ENCODE peak calls at places on chromosome 7, in six cellular contexts. One of them, this sample, is unnamed.

GRCh38 chr7:112202819-112203218 is 3.4 kb downstream of the DOCK4 start:
- DNase-seq in testis: peak
- DNase-seq in adrenal gland: peak
- DNase-seq in H54: no peak
- DNase-seq in IMR-90: no peak
- DNase-seq in esophagus squamous epithelium: no peak
- DNase-seq in this sample: peak

GRCh38 chr7:40815512-40815911 is 680.7 kb downstream of the SUGCT start:
- DNase-seq in H54: no peak
- DNase-seq in IMR-90: peak
- DNase-seq in testis: no peak
- DNase-seq in adrenal gland: no peak
- DNase-seq in esophagus squamous epithelium: no peak
- DNase-seq in this sample: no peak

GRCh38 chr7:155398944-155399343 is 59.0 kb upstream of the EN2 start:
- DNase-seq in IMR-90: no peak
- DNase-seq in esophagus squamous epithelium: no peak
- DNase-seq in testis: peak
- DNase-seq in adrenal gland: no peak
- DNase-seq in H54: no peak
- DNase-seq in this sample: peak

GRCh38 chr7:18844735-18845134 is 272.7 kb downstream of the TWIST1 start:
- DNase-seq in H54: no peak
- DNase-seq in IMR-90: no peak
- DNase-seq in testis: no peak
- DNase-seq in adrenal gland: no peak
- DNase-seq in esophagus squamous epithelium: no peak
- DNase-seq in this sample: no peak

GRCh38 chr7:83427929-83428328 is 221.0 kb downstream of the SEMA3E start:
- DNase-seq in adrenal gland: no peak
- DNase-seq in IMR-90: no peak
- DNase-seq in testis: no peak
- DNase-seq in esophagus squamous epithelium: no peak
- DNase-seq in H54: no peak
- DNase-seq in this sample: no peak

GRCh38 chr7:12647364-12648219 is 39.8 kb upstream of the ARL4A start:
- DNase-seq in testis: no peak
- DNase-seq in esophagus squamous epithelium: no peak
- DNase-seq in H54: peak
- DNase-seq in IMR-90: peak
- DNase-seq in adrenal gland: peak
- DNase-seq in this sample: peak

GRCh38 chr7:77800158-77800557 is 1.6 kb downstream of the PHTF2 start:
- DNase-seq in esophagus squamous epithelium: no peak
- DNase-seq in adrenal gland: no peak
- DNase-seq in testis: no peak
- DNase-seq in H54: no peak
- DNase-seq in IMR-90: peak
- DNase-seq in this sample: peak

GRCh38 chr7:30074422-30075030 is 46.3 kb downstream of the PLEKHA8 start:
- DNase-seq in esophagus squamous epithelium: no peak
- DNase-seq in H54: no peak
- DNase-seq in IMR-90: peak
- DNase-seq in adrenal gland: no peak
- DNase-seq in testis: no peak
- DNase-seq in this sample: peak

GRCh38 chr7:4700577-4701235 is 18.6 kb downstream of the FOXK1 start:
- DNase-seq in IMR-90: peak
- DNase-seq in adrenal gland: peak
- DNase-seq in esophagus squamous epithelium: no peak
- DNase-seq in testis: peak
- DNase-seq in H54: peak
- DNase-seq in this sample: no peak

GRCh38 chr7:134886353-134887057 is 99.8 kb upstream of the AGBL3 start:
- DNase-seq in esophagus squamous epithelium: no peak
- DNase-seq in IMR-90: peak
- DNase-seq in testis: peak
- DNase-seq in adrenal gland: peak
- DNase-seq in H54: no peak
- DNase-seq in this sample: no peak

GRCh38 chr7:33050425-33051318 is 11.9 kb downstream of the NT5C3A start:
- DNase-seq in adrenal gland: peak
- DNase-seq in testis: peak
- DNase-seq in IMR-90: peak
- DNase-seq in H54: no peak
- DNase-seq in esophagus squamous epithelium: no peak
- DNase-seq in this sample: peak

GRCh38 chr7:25849361-25850184 is 302.4 kb upstream of the NFE2L3 start:
- DNase-seq in testis: peak
- DNase-seq in H54: peak
- DNase-seq in adrenal gland: peak
- DNase-seq in IMR-90: peak
- DNase-seq in esophagus squamous epithelium: no peak
- DNase-seq in this sample: peak

GRCh38 chr7:120695848-120696247 is 162.1 kb downstream of the TSPAN12 start:
- DNase-seq in testis: no peak
- DNase-seq in adrenal gland: no peak
- DNase-seq in H54: no peak
- DNase-seq in IMR-90: no peak
- DNase-seq in esophagus squamous epithelium: no peak
- DNase-seq in this sample: no peak

DNA sequence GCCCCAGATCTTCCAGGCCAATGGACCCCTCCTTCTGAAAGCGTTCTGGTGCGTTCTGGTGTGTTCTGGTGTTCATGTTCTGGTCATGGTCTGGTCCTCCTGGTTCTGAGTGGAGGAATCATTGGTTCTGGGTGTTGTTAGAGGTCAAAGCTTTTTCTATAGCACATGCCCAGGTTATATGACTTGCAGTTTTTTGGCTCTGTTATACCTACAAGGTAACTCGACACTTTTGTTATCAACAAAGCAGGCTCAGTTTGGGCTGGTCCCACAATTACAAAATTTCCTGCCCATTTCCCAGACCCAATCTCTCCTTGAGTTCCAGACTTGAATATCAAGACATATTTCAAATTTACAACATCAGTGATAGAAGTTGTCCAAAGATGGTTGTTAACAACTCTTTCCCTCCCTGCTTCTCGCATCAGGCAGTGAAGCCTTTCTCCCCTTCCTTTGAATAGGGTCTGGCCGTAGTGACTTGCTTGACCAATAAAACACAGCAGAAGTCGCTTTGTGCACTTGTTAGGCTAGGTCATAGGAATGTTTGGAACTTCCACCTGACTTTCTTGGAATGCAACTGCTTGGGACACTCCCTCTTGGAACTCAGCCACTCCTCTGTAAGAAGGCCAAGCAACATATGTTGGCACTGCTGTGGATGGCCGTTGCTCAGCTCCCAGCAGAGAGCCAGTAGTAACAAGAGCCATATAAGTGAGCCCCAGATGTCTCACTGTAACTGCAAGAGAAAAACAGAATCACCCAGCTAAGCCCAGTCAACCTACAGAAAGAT is 83.1 kb upstream of the STEAP1B start:
- DNase-seq in adrenal gland: no peak
- DNase-seq in esophagus squamous epithelium: no peak
- DNase-seq in H54: peak
- DNase-seq in testis: no peak
- DNase-seq in IMR-90: peak
- DNase-seq in this sample: no peak
- TF ChIP-seq POLR2A in adrenal gland: no peak
- TF ChIP-seq POLR2A in esophagus squamous epithelium: no peak
- TF ChIP-seq POLR2A in H54: no peak
- TF ChIP-seq POLR2A in testis: no peak
- TF ChIP-seq POLR2A in IMR-90: no peak
- TF ChIP-seq POLR2A in this sample: no peak

DNA sequence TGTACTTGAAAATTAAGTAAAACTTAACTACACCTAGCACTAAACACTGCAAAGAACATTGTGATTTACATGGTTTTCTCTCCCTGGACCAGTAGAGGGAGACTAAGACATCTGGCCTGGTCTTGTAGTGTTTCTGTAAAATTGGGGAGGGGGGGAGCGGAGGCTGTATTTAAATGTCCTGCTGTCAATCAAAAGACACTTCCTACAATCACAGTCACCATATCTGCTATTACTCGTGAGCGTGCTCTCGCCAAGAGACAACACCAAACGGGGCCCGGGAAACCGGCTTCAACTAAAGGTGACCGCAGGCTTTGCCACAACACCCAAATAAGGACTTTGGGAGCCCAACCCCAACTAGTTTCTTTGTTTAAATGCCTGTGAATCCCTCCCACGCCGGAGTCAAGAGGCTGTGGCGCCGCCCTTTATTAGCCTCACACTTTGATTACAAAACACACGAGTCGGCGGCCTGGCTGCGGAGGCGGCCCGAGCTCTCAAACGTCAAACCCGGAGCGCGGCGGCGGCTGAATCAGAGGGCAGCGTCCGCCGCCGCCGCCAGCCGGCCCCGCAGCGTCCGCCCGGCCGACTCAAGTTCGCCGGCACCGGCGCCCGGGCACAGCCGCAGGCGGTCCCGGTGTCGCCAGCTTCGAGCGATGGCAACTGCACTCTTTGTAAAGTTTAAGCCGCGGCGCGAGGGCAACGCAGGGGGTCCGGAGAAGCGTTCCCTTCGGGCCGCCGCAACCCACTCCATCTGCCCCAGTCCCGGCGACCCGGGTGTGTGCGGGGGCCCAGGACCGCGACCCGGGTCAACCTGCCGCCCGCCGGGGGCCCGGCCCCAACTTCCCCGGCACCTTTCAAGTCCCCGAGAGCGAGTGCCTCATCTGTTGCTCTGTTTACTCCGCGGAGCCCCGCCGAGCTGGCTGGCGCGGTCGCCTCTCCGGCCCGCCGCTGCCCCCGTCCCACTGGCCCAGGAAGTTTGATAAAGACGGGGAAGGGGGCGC is 1.3 kb downstream of the KDM7A start:
- DNase-seq in adrenal gland: peak
- DNase-seq in H54: peak
- DNase-seq in testis: peak
- DNase-seq in esophagus squamous epithelium: peak
- DNase-seq in IMR-90: peak
- DNase-seq in this sample: peak
- TF ChIP-seq POLR2A in adrenal gland: peak
- TF ChIP-seq POLR2A in H54: no peak
- TF ChIP-seq POLR2A in testis: no peak
- TF ChIP-seq POLR2A in esophagus squamous epithelium: peak
- TF ChIP-seq POLR2A in IMR-90: peak
- TF ChIP-seq POLR2A in this sample: peak

GRCh38 chr7:150368884-150369739 is 490 bp downstream of the REPIN1 start:
- DNase-seq in testis: peak
- DNase-seq in IMR-90: peak
- DNase-seq in H54: peak
- DNase-seq in esophagus squamous epithelium: no peak
- DNase-seq in adrenal gland: peak
- DNase-seq in this sample: peak
- TF ChIP-seq POLR2A in testis: no peak
- TF ChIP-seq POLR2A in IMR-90: peak
- TF ChIP-seq POLR2A in H54: peak
- TF ChIP-seq POLR2A in esophagus squamous epithelium: no peak
- TF ChIP-seq POLR2A in adrenal gland: no peak
- TF ChIP-seq POLR2A in this sample: peak

GRCh38 chr7:73560035-73560835 is 2.7 kb upstream of the BCL7B start:
- DNase-seq in adrenal gland: peak
- DNase-seq in testis: no peak
- DNase-seq in esophagus squamous epithelium: no peak
- DNase-seq in IMR-90: peak
- DNase-seq in H54: peak
- DNase-seq in this sample: peak
- TF ChIP-seq POLR2A in adrenal gland: no peak
- TF ChIP-seq POLR2A in testis: no peak
- TF ChIP-seq POLR2A in esophagus squamous epithelium: no peak
- TF ChIP-seq POLR2A in IMR-90: no peak
- TF ChIP-seq POLR2A in H54: peak
- TF ChIP-seq POLR2A in this sample: no peak

GRCh38 chr7:157372300-157373232 is 35.8 kb downstream of the DNAJB6 start:
- DNase-seq in esophagus squamous epithelium: no peak
- DNase-seq in adrenal gland: no peak
- DNase-seq in H54: no peak
- DNase-seq in testis: peak
- DNase-seq in IMR-90: no peak
- DNase-seq in this sample: no peak
- TF ChIP-seq POLR2A in esophagus squamous epithelium: no peak
- TF ChIP-seq POLR2A in adrenal gland: no peak
- TF ChIP-seq POLR2A in H54: no peak
- TF ChIP-seq POLR2A in testis: no peak
- TF ChIP-seq POLR2A in IMR-90: no peak
- TF ChIP-seq POLR2A in this sample: no peak

DNA sequence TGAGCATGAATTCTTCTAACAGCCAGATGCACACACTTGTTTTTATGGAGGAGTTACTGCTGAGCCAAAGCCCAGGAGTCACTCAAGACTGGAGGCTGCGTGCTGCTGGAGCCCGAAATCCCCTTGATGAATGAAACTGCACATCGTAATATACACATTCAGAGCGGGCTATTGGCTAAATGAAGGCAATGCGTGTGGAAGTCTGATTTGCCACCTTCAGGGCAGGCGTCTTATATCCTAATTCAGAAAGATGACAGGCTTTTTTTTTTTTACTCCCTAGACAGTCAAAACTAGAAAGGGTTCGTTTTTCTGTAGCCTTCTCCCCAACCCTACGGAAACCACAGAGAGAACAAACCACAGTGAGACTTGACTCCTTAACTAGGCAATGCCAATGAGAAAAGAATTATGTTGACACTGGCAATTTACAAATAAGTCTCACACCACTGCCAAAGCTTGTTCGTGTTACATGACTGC is 227.2 kb upstream of the KLF14 start:
- DNase-seq in H54: no peak
- DNase-seq in testis: no peak
- DNase-seq in adrenal gland: no peak
- DNase-seq in IMR-90: peak
- DNase-seq in esophagus squamous epithelium: no peak
- DNase-seq in this sample: peak
- TF ChIP-seq POLR2A in H54: peak
- TF ChIP-seq POLR2A in testis: no peak
- TF ChIP-seq POLR2A in adrenal gland: no peak
- TF ChIP-seq POLR2A in IMR-90: no peak
- TF ChIP-seq POLR2A in esophagus squamous epithelium: no peak
- TF ChIP-seq POLR2A in this sample: peak

GRCh38 chr7:131529617-131530016 is 26.8 kb downstream of the PODXL start:
- DNase-seq in esophagus squamous epithelium: no peak
- DNase-seq in adrenal gland: no peak
- DNase-seq in testis: no peak
- DNase-seq in H54: no peak
- DNase-seq in IMR-90: no peak
- DNase-seq in this sample: no peak
- TF ChIP-seq POLR2A in esophagus squamous epithelium: no peak
- TF ChIP-seq POLR2A in adrenal gland: no peak
- TF ChIP-seq POLR2A in testis: no peak
- TF ChIP-seq POLR2A in H54: no peak
- TF ChIP-seq POLR2A in IMR-90: no peak
- TF ChIP-seq POLR2A in this sample: no peak

DNA sequence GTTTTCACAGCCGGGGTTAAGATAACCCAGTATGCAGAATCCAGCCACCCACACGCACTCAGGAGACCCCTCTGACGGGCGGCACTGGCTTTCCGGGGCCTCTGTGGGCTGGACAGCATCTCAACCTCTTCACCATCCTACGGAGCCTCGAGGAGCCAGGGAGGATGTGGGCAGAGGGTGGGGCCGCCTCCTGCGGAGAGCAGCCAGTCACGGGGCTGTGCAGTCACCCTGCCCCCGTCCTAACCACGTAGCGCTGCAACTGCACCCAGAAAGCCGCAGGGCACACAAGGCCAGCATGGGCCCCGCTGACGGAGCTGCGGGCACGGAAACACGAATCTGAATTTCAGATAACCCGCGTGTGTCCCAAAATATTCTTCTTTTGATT is 270.3 kb downstream of the ELFN1 start:
- DNase-seq in esophagus squamous epithelium: peak
- DNase-seq in H54: peak
- DNase-seq in adrenal gland: peak
- DNase-seq in testis: peak
- DNase-seq in IMR-90: no peak
- DNase-seq in this sample: peak
- TF ChIP-seq POLR2A in esophagus squamous epithelium: no peak
- TF ChIP-seq POLR2A in H54: peak
- TF ChIP-seq POLR2A in adrenal gland: no peak
- TF ChIP-seq POLR2A in testis: no peak
- TF ChIP-seq POLR2A in IMR-90: no peak
- TF ChIP-seq POLR2A in this sample: peak